ENCODE peak calls at places on chromosomes 13 and 19, in five cellular contexts. J, T, A, X and O are unnamed samples.

GRCh38 chr19:3441089-3441985 is 39.0 kb downstream of the SMIM24 start:
- DNase-seq in J (no peak), T (no peak), A (no peak), X (no peak), O (no peak)

GRCh38 chr13:75357576-75358295 is 124.2 kb downstream of the TBC1D4 start:
- DNase-seq in J (peak), T (peak), A (peak), X (peak), O (peak)

GRCh38 chr13:50133277-50133953 is 118.2 kb downstream of the KCNRG start:
- DNase-seq in J (no peak), T (no peak), A (no peak), X (no peak), O (no peak)

GRCh38 chr19:41332000-41332399 is 21.7 kb downstream of the TGFB1 start:
- DNase-seq in J (no peak), T (no peak), A (no peak), X (no peak), O (no peak)

GRCh38 chr13:20940083-20940482 is 37.5 kb upstream of the XPO4 start:
- DNase-seq in J (no peak), T (no peak), A (no peak), X (no peak), O (no peak)

GRCh38 chr19:4103073-4103418 is 20.9 kb downstream of the MAP2K2 start:
- DNase-seq in J (no peak), T (no peak), A (no peak), X (no peak), O (no peak)

GRCh38 chr19:3573162-3573857 is 566 bp downstream of the HMG20B start:
- DNase-seq in J (no peak), T (no peak), A (peak), X (no peak), O (no peak)

GRCh38 chr13:97975280-97975850 is 21.9 kb downstream of the IPO5 start:
- DNase-seq in J (no peak), T (no peak), A (no peak), X (no peak), O (no peak)

GRCh38 chr19:30897034-30897433 is 452.2 kb downstream of the TSHZ3 start:
- DNase-seq in J (no peak), T (no peak), A (no peak), X (no peak), O (no peak)

GRCh38 chr13:88459335-88459734 is 788.2 kb downstream of the SLITRK5 start:
- DNase-seq in J (no peak), T (no peak), A (no peak), X (no peak), O (no peak)

GRCh38 chr19:9945319-9945966 is 9.1 kb upstream of the OLFM2 start:
- DNase-seq in J (peak), T (no peak), A (peak), X (no peak), O (peak)

GRCh38 chr19:18682807-18683108 is 722 bp upstream of the CRTC1 start:
- DNase-seq in J (no peak), T (no peak), A (no peak), X (no peak), O (no peak)

GRCh38 chr19:46821512-46822359 is 28.9 kb downstream of the AP2S1 start:
- DNase-seq in J (no peak), T (no peak), A (no peak), X (no peak), O (no peak)

GRCh38 chr19:33464010-33464732 is 57.4 kb downstream of the PEPD start:
- DNase-seq in J (no peak), T (no peak), A (no peak), X (no peak), O (no peak)

GRCh38 chr19:42468273-42468796 is 25.6 kb upstream of the CXCL17 start:
- DNase-seq in J (no peak), T (peak), A (no peak), X (no peak), O (no peak)

GRCh38 chr19:52896431-52897148 is 845 bp downstream of the ZNF320 start:
- DNase-seq in J (peak), T (no peak), A (peak), X (no peak), O (no peak)

GRCh38 chr13:66328486-66328885 is 901.6 kb downstream of the PCDH9 start:
- DNase-seq in J (no peak), T (no peak), A (no peak), X (no peak), O (no peak)

GRCh38 chr13:111558700-111559088 is 238.3 kb downstream of the TEX29 start:
- DNase-seq in J (no peak), T (no peak), A (no peak), X (no peak), O (no peak)

GRCh38 chr13:40547545-40548322 is 118.7 kb downstream of the FOXO1 start:
- DNase-seq in J (no peak), T (no peak), A (no peak), X (no peak), O (no peak)

GRCh38 chr19:28456708-28457320 is 756.1 kb downstream of the UQCRFS1 start:
- DNase-seq in J (no peak), T (no peak), A (no peak), X (no peak), O (no peak)

GRCh38 chr19:41872775-41873647 is 4.1 kb upstream of the CD79A start:
- DNase-seq in J (peak), T (peak), A (peak), X (peak), O (peak)

GRCh38 chr19:19619121-19619848 is 798 bp upstream of the PBX4 start:
- DNase-seq in J (no peak), T (no peak), A (no peak), X (no peak), O (no peak)

GRCh38 chr13:59016250-59016649 is 1147.5 kb downstream of the DIAPH3 start:
- DNase-seq in J (no peak), T (no peak), A (no peak), X (no peak), O (no peak)

GRCh38 chr19:44677019-44677809 is 5.9 kb downstream of the CEACAM19 start:
- DNase-seq in J (peak), T (peak), A (peak), X (no peak), O (peak)

GRCh38 chr13:28100149-28101121 is at the start of gene FLT3:
- DNase-seq in J (peak), T (peak), A (peak), X (peak), O (no peak)

GRCh38 chr13:111893071-111893606 is 173.8 kb upstream of the SOX1 start:
- DNase-seq in J (no peak), T (no peak), A (no peak), X (peak), O (peak)

GRCh38 chr19:46813570-46814358 is 25.4 kb upstream of the SLC1A5 start:
- DNase-seq in J (no peak), T (no peak), A (no peak), X (no peak), O (no peak)

DNA sequence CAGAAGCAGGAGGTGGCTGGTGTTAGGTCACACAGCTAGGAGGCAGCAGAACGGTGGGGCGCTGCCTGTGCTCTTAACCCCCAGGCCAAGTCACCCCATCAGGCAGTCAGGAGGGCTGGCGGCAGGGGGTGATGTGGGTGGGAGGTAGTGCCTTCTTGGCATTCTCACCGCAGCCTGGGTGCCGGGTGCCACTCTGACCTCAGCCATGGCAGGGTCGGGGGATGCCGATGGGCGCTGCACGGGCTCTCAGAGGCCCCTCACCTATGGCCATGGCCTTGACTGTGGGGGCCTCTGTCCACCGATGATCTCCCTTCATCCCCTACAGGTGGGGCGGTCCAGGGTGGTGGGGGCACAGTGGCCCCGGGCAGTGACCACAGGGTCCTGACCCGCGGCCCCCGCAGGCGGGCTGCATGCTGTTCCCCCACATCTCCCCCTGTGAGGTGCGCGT is 5.6 kb downstream of the PTOV1 start:
- DNase-seq in J (peak), T (no peak), A (no peak), X (no peak), O (no peak)
- TF ChIP-seq YY1 in J (no peak), T (no peak), A (no peak), X (no peak), O (no peak)

GRCh38 chr13:93843082-93843481 is 616.5 kb downstream of the GPC6 start:
- DNase-seq in J (no peak), T (no peak), A (no peak), X (no peak), O (no peak)

GRCh38 chr13:93848247-93848646 is 621.6 kb downstream of the GPC6 start:
- DNase-seq in J (no peak), T (no peak), A (no peak), X (no peak), O (no peak)

GRCh38 chr13:93847162-93847561 is 620.6 kb downstream of the GPC6 start:
- DNase-seq in J (no peak), T (no peak), A (no peak), X (no peak), O (no peak)
- TF ChIP-seq YY1 in J (no peak), T (no peak), A (no peak), X (no peak), O (no peak)

DNA sequence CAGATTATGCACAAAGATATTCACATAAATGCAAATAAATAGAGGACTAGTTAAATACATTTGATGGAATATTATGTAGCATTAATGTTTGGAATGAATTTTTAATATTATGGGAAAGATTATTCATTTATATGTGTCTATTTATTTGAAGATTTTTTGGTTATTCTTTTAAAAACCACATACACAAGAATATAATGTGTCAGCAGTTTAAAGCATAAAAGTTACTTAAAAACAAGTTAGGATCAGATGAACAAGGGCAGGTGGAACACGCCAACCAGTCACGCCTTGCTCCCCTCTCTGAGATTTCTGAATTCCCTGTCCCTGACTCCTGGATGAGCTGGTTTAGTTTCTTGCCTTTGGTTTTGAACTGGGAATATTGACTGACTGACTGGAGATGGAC is 51.2 kb upstream of the RFC3 start:
- DNase-seq in J (no peak), T (no peak), A (no peak), X (no peak), O (no peak)
- TF ChIP-seq YY1 in J (no peak), T (no peak), A (no peak), X (no peak), O (no peak)

GRCh38 chr13:42041684-42042035 is 6.8 kb upstream of the DGKH start:
- DNase-seq in J (peak), T (no peak), A (peak), X (no peak), O (no peak)
- TF ChIP-seq YY1 in J (no peak), T (no peak), A (no peak), X (no peak), O (no peak)

GRCh38 chr19:55341191-55342043 is 1.7 kb downstream of the KMT5C start:
- DNase-seq in J (peak), T (peak), A (peak), X (no peak), O (peak)
- TF ChIP-seq YY1 in J (no peak), T (no peak), A (no peak), X (no peak), O (no peak)

GRCh38 chr19:13790354-13790753 is 4.9 kb upstream of the ZSWIM4 start:
- DNase-seq in J (no peak), T (no peak), A (no peak), X (no peak), O (no peak)
- TF ChIP-seq YY1 in J (no peak), T (no peak), A (no peak), X (no peak), O (no peak)

GRCh38 chr13:29481603-29482002 is 113.9 kb downstream of the SLC7A1 start:
- DNase-seq in J (no peak), T (no peak), A (no peak), X (no peak), O (no peak)
- TF ChIP-seq YY1 in J (no peak), T (no peak), A (no peak), X (no peak), O (no peak)